ENCODE peak calls at places on chromosomes 11 and 22, in nine cellular contexts. One of them, this sample, is unnamed.

GRCh38 chr22:20111045-20111688 is 4.7 kb upstream of the RANBP1 start:
- DNase-seq in HepG2: peak; percentile 61
- DNase-seq in esophagus muscularis mucosa: no peak
- DNase-seq in sigmoid colon: no peak
- DNase-seq in A549: peak; percentile 54
- DNase-seq in SK-N-SH: peak; percentile 87
- DNase-seq in transverse colon: no peak
- DNase-seq in K562: peak; percentile 87
- DNase-seq in ovary: no peak
- DNase-seq in this sample: no peak

GRCh38 chr22:36318442-36318841 is 65.5 kb downstream of the APOL1 start:
- DNase-seq in HepG2: no peak
- DNase-seq in esophagus muscularis mucosa: no peak
- DNase-seq in sigmoid colon: no peak
- DNase-seq in A549: no peak
- DNase-seq in SK-N-SH: no peak
- DNase-seq in transverse colon: no peak
- DNase-seq in K562: no peak
- DNase-seq in ovary: no peak
- DNase-seq in this sample: no peak

GRCh38 chr11:22713336-22713735 is 46.9 kb downstream of the GAS2 start:
- DNase-seq in HepG2: no peak
- DNase-seq in esophagus muscularis mucosa: no peak
- DNase-seq in sigmoid colon: no peak
- DNase-seq in A549: no peak
- DNase-seq in SK-N-SH: no peak
- DNase-seq in transverse colon: no peak
- DNase-seq in K562: no peak
- DNase-seq in ovary: no peak
- DNase-seq in this sample: no peak

GRCh38 chr11:71307811-71308645 is 55.7 kb upstream of the SHANK2 start:
- DNase-seq in HepG2: no peak
- DNase-seq in esophagus muscularis mucosa: peak; percentile 64
- DNase-seq in sigmoid colon: peak; percentile 29
- DNase-seq in A549: no peak
- DNase-seq in SK-N-SH: no peak
- DNase-seq in transverse colon: no peak
- DNase-seq in K562: no peak
- DNase-seq in ovary: no peak
- DNase-seq in this sample: peak; percentile 22

GRCh38 chr11:121769191-121769590 is 316.4 kb upstream of the SORL1-AS1 start:
- DNase-seq in HepG2: no peak
- DNase-seq in esophagus muscularis mucosa: no peak
- DNase-seq in sigmoid colon: no peak
- DNase-seq in A549: no peak
- DNase-seq in SK-N-SH: no peak
- DNase-seq in transverse colon: no peak
- DNase-seq in K562: no peak
- DNase-seq in ovary: no peak
- DNase-seq in this sample: no peak

GRCh38 chr11:66150140-66150539 is 80.1 kb downstream of the PACS1 start:
- DNase-seq in HepG2: no peak
- DNase-seq in esophagus muscularis mucosa: no peak
- DNase-seq in sigmoid colon: no peak
- DNase-seq in A549: no peak
- DNase-seq in SK-N-SH: no peak
- DNase-seq in transverse colon: no peak
- DNase-seq in K562: no peak
- DNase-seq in ovary: no peak
- DNase-seq in this sample: no peak

GRCh38 chr11:10497371-10498021 is 42.4 kb downstream of the AMPD3 start:
- DNase-seq in HepG2: no peak
- DNase-seq in esophagus muscularis mucosa: no peak
- DNase-seq in sigmoid colon: peak; percentile 73
- DNase-seq in A549: no peak
- DNase-seq in SK-N-SH: no peak
- DNase-seq in transverse colon: no peak
- DNase-seq in K562: no peak
- DNase-seq in ovary: no peak
- DNase-seq in this sample: peak; percentile 7

GRCh38 chr11:72655896-72656464 is 18.2 kb downstream of the PDE2A start:
- DNase-seq in HepG2: no peak
- DNase-seq in esophagus muscularis mucosa: no peak
- DNase-seq in sigmoid colon: no peak
- DNase-seq in A549: no peak
- DNase-seq in SK-N-SH: no peak
- DNase-seq in transverse colon: no peak
- DNase-seq in K562: no peak
- DNase-seq in ovary: no peak
- DNase-seq in this sample: no peak

GRCh38 chr11:110855246-110855645 is 143.0 kb upstream of the ARHGAP20 start:
- DNase-seq in HepG2: no peak
- DNase-seq in esophagus muscularis mucosa: no peak
- DNase-seq in sigmoid colon: no peak
- DNase-seq in A549: no peak
- DNase-seq in SK-N-SH: no peak
- DNase-seq in transverse colon: no peak
- DNase-seq in K562: no peak
- DNase-seq in ovary: no peak
- DNase-seq in this sample: no peak

DNA sequence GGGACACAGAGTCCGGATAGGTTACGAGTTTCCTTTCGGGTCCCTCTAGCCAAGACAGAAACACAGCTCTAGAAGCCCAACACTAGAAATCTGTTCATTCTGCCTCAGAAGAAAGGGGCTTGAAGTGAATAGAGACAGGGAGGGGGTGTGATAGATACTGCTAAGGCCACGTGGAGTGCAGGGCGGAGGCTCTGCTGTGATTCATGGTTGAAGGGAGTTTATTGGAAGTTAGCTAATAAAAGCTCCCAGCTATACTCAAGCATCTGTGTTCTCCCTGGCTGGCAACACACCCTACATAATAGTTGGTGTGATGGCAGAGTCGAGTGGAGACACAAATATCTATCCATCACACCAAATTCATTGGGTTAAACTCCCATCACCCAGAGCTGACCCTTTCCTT is 337.4 kb downstream of the CADM1 start:
- DNase-seq in HepG2: no peak
- DNase-seq in esophagus muscularis mucosa: no peak
- DNase-seq in sigmoid colon: no peak
- DNase-seq in A549: no peak
- DNase-seq in SK-N-SH: no peak
- DNase-seq in transverse colon: no peak
- DNase-seq in K562: no peak
- DNase-seq in ovary: no peak
- DNase-seq in this sample: no peak
- H3K27ac ChIP-seq in HepG2: no peak overlapping the region
- H3K27ac ChIP-seq in esophagus muscularis mucosa: no peak overlapping the region
- H3K27ac ChIP-seq in sigmoid colon: no peak overlapping the region
- H3K27ac ChIP-seq in A549: no peak overlapping the region
- H3K27ac ChIP-seq in SK-N-SH: no peak overlapping the region
- H3K27ac ChIP-seq in transverse colon: no peak overlapping the region
- H3K27ac ChIP-seq in K562: no peak overlapping the region
- H3K27ac ChIP-seq in ovary: no peak overlapping the region
- H3K27ac ChIP-seq in this sample: no peak overlapping the region

DNA sequence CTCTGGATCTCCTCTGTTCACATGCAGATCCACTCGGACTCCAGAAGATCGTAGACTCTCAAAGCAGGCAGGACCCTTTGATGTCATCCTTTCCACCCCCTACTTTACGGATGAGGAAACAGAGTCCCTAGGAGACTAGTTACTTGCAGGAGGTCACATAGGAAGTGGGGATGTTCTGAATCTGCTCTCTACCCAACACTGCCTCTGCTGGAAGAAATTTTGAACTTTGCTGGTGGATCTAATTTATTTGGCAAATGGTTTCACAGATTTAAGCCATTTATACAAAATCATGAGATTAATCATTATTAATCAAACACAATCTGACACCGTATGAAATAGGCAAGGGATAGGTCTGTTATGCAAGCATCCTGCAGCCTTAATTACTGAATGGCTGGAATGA is 55.0 kb upstream of the USP47 start:
- DNase-seq in HepG2: no peak
- DNase-seq in esophagus muscularis mucosa: peak; percentile 42
- DNase-seq in sigmoid colon: no peak
- DNase-seq in A549: no peak
- DNase-seq in SK-N-SH: no peak
- DNase-seq in transverse colon: no peak
- DNase-seq in K562: peak; percentile 27
- DNase-seq in ovary: no peak
- DNase-seq in this sample: no peak
- TF ChIP-seq EP300 in HepG2: no peak
- TF ChIP-seq EP300 in esophagus muscularis mucosa: no peak
- TF ChIP-seq EP300 in sigmoid colon: no peak
- TF ChIP-seq EP300 in A549: no peak
- TF ChIP-seq EP300 in SK-N-SH: no peak
- TF ChIP-seq EP300 in transverse colon: no peak
- TF ChIP-seq EP300 in K562: no peak
- TF ChIP-seq EP300 in ovary: no peak
- TF ChIP-seq EP300 in this sample: no peak

GRCh38 chr11:65119670-65119995 is 2.1 kb upstream of the ZNHIT2 start:
- DNase-seq in HepG2: no peak
- DNase-seq in esophagus muscularis mucosa: no peak
- DNase-seq in sigmoid colon: no peak
- DNase-seq in A549: no peak
- DNase-seq in SK-N-SH: no peak
- DNase-seq in transverse colon: no peak
- DNase-seq in K562: no peak
- DNase-seq in ovary: no peak
- DNase-seq in this sample: no peak

GRCh38 chr11:65120831-65121230 is 1.1 kb downstream of the FAU start:
- DNase-seq in HepG2: no peak
- DNase-seq in esophagus muscularis mucosa: no peak
- DNase-seq in sigmoid colon: no peak
- DNase-seq in A549: no peak
- DNase-seq in SK-N-SH: no peak
- DNase-seq in transverse colon: no peak
- DNase-seq in K562: no peak
- DNase-seq in ovary: no peak
- DNase-seq in this sample: no peak

GRCh38 chr11:65121865-65122696 is at the start of the genes FAU and MRPL49:
- DNase-seq in HepG2: peak; percentile 93
- DNase-seq in esophagus muscularis mucosa: peak; percentile 99
- DNase-seq in sigmoid colon: peak; percentile 99
- DNase-seq in A549: peak; percentile 94
- DNase-seq in SK-N-SH: peak; percentile 96
- DNase-seq in transverse colon: peak; percentile 100
- DNase-seq in K562: peak; percentile 89
- DNase-seq in ovary: peak; percentile 99
- DNase-seq in this sample: peak; percentile 99

GRCh38 chr11:65124480-65125196 is 2.5 kb downstream of the MRPL49 start:
- DNase-seq in HepG2: no peak
- DNase-seq in esophagus muscularis mucosa: no peak
- DNase-seq in sigmoid colon: peak; percentile 59
- DNase-seq in A549: no peak
- DNase-seq in SK-N-SH: no peak
- DNase-seq in transverse colon: no peak
- DNase-seq in K562: no peak
- DNase-seq in ovary: no peak
- DNase-seq in this sample: no peak

GRCh38 chr11:65121447-65121864 is 478 bp downstream of the FAU start:
- DNase-seq in HepG2: no peak
- DNase-seq in esophagus muscularis mucosa: no peak
- DNase-seq in sigmoid colon: peak; percentile 68
- DNase-seq in A549: no peak
- DNase-seq in SK-N-SH: no peak
- DNase-seq in transverse colon: peak; percentile 57
- DNase-seq in K562: no peak
- DNase-seq in ovary: peak; percentile 57
- DNase-seq in this sample: no peak
- TF ChIP-seq CTCF in HepG2: peak; percentile 28
- TF ChIP-seq CTCF in esophagus muscularis mucosa: no peak
- TF ChIP-seq CTCF in sigmoid colon: no peak
- TF ChIP-seq CTCF in A549: no peak
- TF ChIP-seq CTCF in SK-N-SH: no peak
- TF ChIP-seq CTCF in transverse colon: no peak
- TF ChIP-seq CTCF in K562: no peak
- TF ChIP-seq CTCF in ovary: no peak
- TF ChIP-seq CTCF in this sample: no peak

GRCh38 chr11:2448661-2449547 is 4.1 kb downstream of the KCNQ1 start:
- DNase-seq in HepG2: no peak
- DNase-seq in esophagus muscularis mucosa: no peak
- DNase-seq in sigmoid colon: no peak
- DNase-seq in A549: no peak
- DNase-seq in SK-N-SH: no peak
- DNase-seq in transverse colon: no peak
- DNase-seq in K562: no peak
- DNase-seq in ovary: no peak
- DNase-seq in this sample: no peak

GRCh38 chr11:2450321-2451041 is 5.7 kb downstream of the KCNQ1 start:
- DNase-seq in HepG2: no peak
- DNase-seq in esophagus muscularis mucosa: no peak
- DNase-seq in sigmoid colon: no peak
- DNase-seq in A549: no peak
- DNase-seq in SK-N-SH: peak; percentile 15
- DNase-seq in transverse colon: no peak
- DNase-seq in K562: no peak
- DNase-seq in ovary: no peak
- DNase-seq in this sample: no peak

GRCh38 chr11:2447951-2448650 is 3.3 kb downstream of the KCNQ1 start:
- DNase-seq in HepG2: no peak
- DNase-seq in esophagus muscularis mucosa: no peak
- DNase-seq in sigmoid colon: no peak
- DNase-seq in A549: no peak
- DNase-seq in SK-N-SH: peak; percentile 20
- DNase-seq in transverse colon: no peak
- DNase-seq in K562: no peak
- DNase-seq in ovary: no peak
- DNase-seq in this sample: no peak

GRCh38 chr11:2451336-2451735 is 6.5 kb downstream of the KCNQ1 start:
- DNase-seq in HepG2: no peak
- DNase-seq in esophagus muscularis mucosa: no peak
- DNase-seq in sigmoid colon: no peak
- DNase-seq in A549: no peak
- DNase-seq in SK-N-SH: no peak
- DNase-seq in transverse colon: no peak
- DNase-seq in K562: no peak
- DNase-seq in ovary: peak; percentile 24
- DNase-seq in this sample: no peak

DNA sequence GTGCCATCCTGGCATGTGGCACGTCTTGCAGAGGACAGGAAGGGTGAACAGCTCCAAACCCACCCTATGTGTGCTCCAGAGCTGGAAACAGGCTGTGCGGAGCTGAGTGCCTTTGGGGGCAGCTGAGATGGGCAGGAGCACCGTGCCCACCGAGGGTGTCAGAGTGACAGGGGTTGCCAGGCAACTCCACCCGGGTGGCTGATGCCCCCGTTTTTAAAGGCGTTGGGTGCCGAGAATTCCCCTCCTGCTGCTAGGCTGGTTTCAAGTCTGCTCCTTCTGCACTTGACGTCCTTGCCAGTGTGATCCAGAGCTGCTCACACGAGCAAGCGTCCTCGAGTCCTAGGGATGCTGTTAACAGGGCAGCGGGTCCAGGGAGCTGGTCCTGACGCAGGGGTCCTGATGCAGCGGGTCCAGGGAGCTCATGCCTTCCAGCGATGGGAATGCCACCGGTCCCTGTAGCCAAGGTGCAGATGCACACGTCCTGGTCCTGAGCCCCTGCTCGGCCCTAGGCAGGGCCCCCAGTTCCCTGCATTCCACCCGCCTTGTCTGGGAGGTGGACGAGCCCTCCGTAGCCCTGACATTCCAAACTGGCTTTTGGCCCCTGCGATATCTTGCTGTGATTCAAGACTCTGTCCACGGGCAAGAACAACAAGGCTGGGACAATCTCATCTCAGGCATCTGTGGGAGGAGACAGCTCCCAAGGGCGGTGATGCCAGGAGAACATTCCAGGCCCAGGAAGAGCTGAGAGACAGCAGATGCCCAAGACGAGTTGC is 4.9 kb downstream of the KCNQ1 start:
- DNase-seq in HepG2: no peak
- DNase-seq in esophagus muscularis mucosa: no peak
- DNase-seq in sigmoid colon: no peak
- DNase-seq in A549: no peak
- DNase-seq in SK-N-SH: no peak
- DNase-seq in transverse colon: no peak
- DNase-seq in K562: no peak
- DNase-seq in ovary: no peak
- DNase-seq in this sample: no peak
- H3K27ac ChIP-seq in HepG2: no peak overlapping the region
- H3K27ac ChIP-seq in esophagus muscularis mucosa: no peak overlapping the region
- H3K27ac ChIP-seq in sigmoid colon: no peak overlapping the region
- H3K27ac ChIP-seq in A549: no peak overlapping the region
- H3K27ac ChIP-seq in SK-N-SH: no peak overlapping the region
- H3K27ac ChIP-seq in transverse colon: no peak overlapping the region
- H3K27ac ChIP-seq in K562: no peak overlapping the region
- H3K27ac ChIP-seq in ovary: no peak overlapping the region
- H3K27ac ChIP-seq in this sample: no peak overlapping the region